ENCODE peak calls at places on chromosomes 11 and 22, in four cellular contexts. Z is SJSA1; H is CD8-positive, alpha-beta T cell; R is dorsolateral prefrontal cortex. K is an unnamed sample.

GRCh38 chr11:33819278-33819677 is 45.0 kb upstream of the FBXO3 start:
- DNase-seq in R (no peak), H (no peak), Z (no peak), K (no peak)

GRCh38 chr11:11334607-11335006 is 18.4 kb downstream of the CSNK2A3 start:
- DNase-seq in H (no peak), Z (no peak), R (no peak), K (no peak)

GRCh38 chr22:48261706-48262105 is 1499.3 kb downstream of the TBC1D22A start:
- DNase-seq in Z (no peak), R (no peak), H (no peak), K (no peak)

GRCh38 chr11:21988477-21988876 is 204.4 kb upstream of the ANO5 start:
- DNase-seq in Z (no peak), H (no peak), R (no peak), K (no peak)

GRCh38 chr11:104653011-104653806 is 245.1 kb downstream of the CASP12 start:
- DNase-seq in H (no peak), Z (no peak), R (no peak), K (no peak)

GRCh38 chr11:126308271-126308671 is 4.4 kb downstream of the DCPS start:
- DNase-seq in H (no peak), R (peak; percentile 32), Z (no peak), K (no peak)

GRCh38 chr22:46846154-46846831 is 83.8 kb downstream of the TBC1D22A start:
- DNase-seq in H (no peak), R (no peak), Z (no peak), K (no peak)

GRCh38 chr11:105811242-105811641 is 201.4 kb downstream of the GRIA4 start:
- DNase-seq in H (no peak), R (no peak), Z (no peak), K (no peak)

GRCh38 chr11:70024773-70025045 is 53.4 kb upstream of the ANO1 start:
- DNase-seq in Z (no peak), R (no peak), H (no peak), K (no peak)

GRCh38 chr11:92249156-92249753 is 24.6 kb downstream of the FAT3 start:
- DNase-seq in H (no peak), R (no peak), Z (no peak), K (no peak)

GRCh38 chr22:39646614-39647210 is 76.2 kb downstream of the CACNA1I start:
- DNase-seq in R (no peak), Z (no peak), H (no peak), K (no peak)

GRCh38 chr11:31397239-31397834 is 27.7 kb downstream of the DNAJC24 start:
- DNase-seq in R (no peak), H (no peak), Z (peak; percentile 3), K (peak; percentile 9)

GRCh38 chr11:8031248-8032115 is 44.3 kb downstream of the EIF3F start:
- DNase-seq in Z (no peak), H (no peak), R (no peak), K (peak; percentile 73)

GRCh38 chr22:20223421-20224245 is 44.5 kb downstream of the RTN4R start:
- DNase-seq in H (no peak), Z (no peak), R (no peak), K (peak; percentile 66)
- H3K27me3 ChIP-seq in H (no peaks in the 10 kb centered on the region), Z (peaks cover 8% of the 10 kb centered on the region), R (no peaks in the 10 kb centered on the region), K (no peaks in the 10 kb centered on the region)

GRCh38 chr11:68501813-68502212 is 41.3 kb downstream of the PPP6R3 start:
- DNase-seq in H (no peak), Z (no peak), R (no peak), K (no peak)

GRCh38 chr11:68495872-68496271 is 35.3 kb downstream of the PPP6R3 start:
- DNase-seq in Z (no peak), H (no peak), R (no peak), K (no peak)

GRCh38 chr11:68497761-68498160 is 37.2 kb downstream of the PPP6R3 start:
- DNase-seq in R (no peak), H (no peak), Z (no peak), K (no peak)

GRCh38 chr11:68498313-68498712 is 37.8 kb downstream of the PPP6R3 start:
- DNase-seq in Z (no peak), H (no peak), R (no peak), K (no peak)

DNA sequence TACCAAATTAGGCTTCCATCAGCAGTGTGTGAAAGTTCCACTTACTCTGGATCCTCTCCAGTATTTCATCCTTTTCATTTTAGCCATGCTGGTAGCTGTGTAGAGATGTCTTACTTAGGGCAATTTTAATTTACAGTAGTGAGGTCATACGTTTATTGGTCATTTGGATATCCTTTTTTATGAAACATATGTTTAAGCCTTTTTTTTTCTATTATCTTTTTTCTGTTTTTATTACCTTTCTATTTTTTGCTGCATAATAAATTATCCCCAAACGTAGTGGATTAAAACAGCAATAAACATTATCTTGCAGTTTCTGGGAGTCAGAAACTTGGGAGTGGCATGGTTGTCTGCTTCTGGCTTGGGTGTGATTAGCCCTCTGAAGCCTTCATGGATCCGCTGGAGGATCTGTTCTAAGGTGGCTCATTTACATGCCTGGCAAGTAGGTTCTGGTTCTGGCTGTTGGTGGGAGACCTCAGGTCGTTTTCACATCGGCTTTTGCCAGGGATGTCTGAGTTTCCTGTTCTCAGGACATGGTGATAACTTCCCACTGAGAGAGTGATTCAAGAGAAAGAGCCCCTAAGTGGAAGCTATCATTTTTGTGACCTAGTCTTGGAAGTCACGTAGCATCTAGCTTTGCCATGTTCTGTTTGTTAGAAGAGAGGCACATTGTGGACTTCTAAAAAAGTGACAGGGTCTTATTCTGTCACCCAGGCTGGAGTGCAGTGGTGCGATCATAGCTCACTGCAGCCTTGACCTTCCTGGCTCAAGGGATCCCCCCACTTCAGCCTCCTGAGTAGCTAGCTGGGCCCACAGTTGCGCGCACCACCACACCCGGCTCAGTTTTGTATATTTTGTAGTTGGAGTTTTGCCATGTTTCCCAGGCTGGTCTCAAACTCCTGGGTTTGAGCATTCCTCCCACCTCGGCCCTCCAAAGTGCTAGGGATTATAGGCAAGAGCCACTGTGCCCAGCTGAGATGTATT is 38.6 kb downstream of the PPP6R3 start:
- DNase-seq in Z (no peak), H (no peak), R (no peak), K (peak; percentile 24)
- H3K4me3 ChIP-seq in Z (no peak overlapping the region), H (no peak overlapping the region), R (no peak overlapping the region), K (no peak overlapping the region)

DNA sequence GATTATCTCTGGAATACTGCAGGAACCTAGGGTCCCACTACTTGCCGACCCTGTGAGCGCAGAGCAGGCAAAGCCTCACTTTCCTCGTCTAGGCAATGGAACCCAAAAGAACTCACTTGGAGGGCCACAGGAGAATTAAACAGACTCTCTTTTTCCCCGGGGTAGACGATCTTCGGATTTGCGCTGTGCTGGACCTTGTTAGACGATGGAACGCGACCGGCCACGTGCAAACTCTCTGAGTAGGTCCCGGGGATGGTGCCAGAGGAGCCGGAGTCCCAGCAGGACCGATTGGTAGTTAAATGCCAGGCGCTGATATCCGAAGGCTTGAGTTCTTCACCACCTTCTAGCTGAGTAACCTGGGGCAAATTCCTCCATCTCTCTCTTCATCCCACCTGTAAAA is 1.0 kb upstream of the SLC1A2 start:
- DNase-seq in Z (no peak), R (no peak), H (no peak), K (peak; percentile 41)
- H3K27me3 ChIP-seq in Z (peaks cover 39% of the 10 kb centered on the region), R (no peaks in the 10 kb centered on the region), H (peaks cover 20% of the 10 kb centered on the region), K (peaks cover 70% of the 10 kb centered on the region)

GRCh38 chr11:102318469-102318868 is 1.2 kb downstream of the BIRC3 start:
- DNase-seq in R (no peak), H (peak; percentile 29), Z (no peak), K (no peak)
- H3K4me3 ChIP-seq in R (no peak overlapping the region), H (peak overlapping the region; percentile 68), Z (no peak overlapping the region), K (no peak overlapping the region)